ENCODE peak calls at places on chromosome 22, in four cellular contexts. F is mesendoderm, I is H1, E is IMR-90. G is an unnamed sample.
A peak's percentile ranks its signal among the peaks of the same experiment; 100 is the strongest.

GRCh38 chr22:42560781-42561180 is 7.0 kb downstream of the SERHL2 start:
- DNase-seq in E (no peak), I (no peak), F (peak; percentile 77), G (peak; percentile 68)

GRCh38 chr22:42959472-42960145 is 55.3 kb downstream of the PACSIN2 start:
- DNase-seq in F (peak; percentile 84), E (peak; percentile 88), I (no peak), G (no peak)

GRCh38 chr22:31929126-31929928 is 15.0 kb upstream of the YWHAH start:
- DNase-seq in I (no peak), F (no peak), E (peak; percentile 51), G (no peak)

GRCh38 chr22:27863556-27863955 is 55.5 kb downstream of the PITPNB start:
- DNase-seq in I (no peak), F (no peak), E (no peak), G (no peak)

GRCh38 chr22:42635531-42635930 is 4.9 kb downstream of the ATP5MGL start:
- DNase-seq in F (no peak), I (no peak), E (peak; percentile 90), G (no peak)

GRCh38 chr22:23053051-23053707 is 17.1 kb upstream of the GNAZ start:
- DNase-seq in I (peak; percentile 32), E (no peak), F (no peak), G (peak; percentile 23)

GRCh38 chr22:19150482-19151328 is 613 bp upstream of the GSC2 start:
- DNase-seq in E (no peak), I (peak; percentile 58), F (no peak), G (no peak)

GRCh38 chr22:19611590-19611989 is 87.4 kb upstream of the CLDN5 start:
- DNase-seq in E (no peak), I (no peak), F (no peak), G (no peak)

GRCh38 chr22:41565403-41566054 is 4.7 kb downstream of the CSDC2 start:
- DNase-seq in E (peak; percentile 89), F (peak; percentile 83), I (no peak), G (peak; percentile 50)

GRCh38 chr22:37462983-37463382 is 23.2 kb downstream of the MFNG start:
- DNase-seq in F (peak; percentile 74), I (peak; percentile 81), E (peak; percentile 49), G (peak; percentile 72)

GRCh38 chr22:41308544-41308947 is 7.2 kb downstream of the ZC3H7B start:
- DNase-seq in F (no peak), I (no peak), E (no peak), G (no peak)

GRCh38 chr22:44497218-44497903 is 672 bp downstream of the RTL6 start:
- DNase-seq in F (peak; percentile 5), E (peak; percentile 34), I (peak; percentile 54), G (no peak)

GRCh38 chr22:49760280-49760629 is 67.4 kb downstream of the BRD1 start:
- DNase-seq in I (no peak), F (no peak), E (no peak), G (no peak)
- H3K56ac ChIP-seq in I (no peak overlapping the region), F (no peak overlapping the region), E (no peak overlapping the region), G (no peak overlapping the region)

GRCh38 chr22:30423959-30424380 is 1.6 kb upstream of the MTFP1 start:
- DNase-seq in E (peak; percentile 100), F (peak; percentile 100), I (peak; percentile 94), G (peak; percentile 99)
- H3K23ac ChIP-seq in E (no peak overlapping the region), F (no peak overlapping the region), I (no peak overlapping the region), G (no peak overlapping the region)

GRCh38 chr22:35376728-35377472 is 4.0 kb upstream of the HMOX1 start:
- DNase-seq in E (peak; percentile 99), F (peak; percentile 100), I (peak; percentile 87), G (peak; percentile 98)
- H3K9ac ChIP-seq in E (peak overlapping the region; percentile 70), F (peak overlapping the region; percentile 63), I (peak overlapping the region; percentile 60), G (peak overlapping the region; percentile 32)

DNA sequence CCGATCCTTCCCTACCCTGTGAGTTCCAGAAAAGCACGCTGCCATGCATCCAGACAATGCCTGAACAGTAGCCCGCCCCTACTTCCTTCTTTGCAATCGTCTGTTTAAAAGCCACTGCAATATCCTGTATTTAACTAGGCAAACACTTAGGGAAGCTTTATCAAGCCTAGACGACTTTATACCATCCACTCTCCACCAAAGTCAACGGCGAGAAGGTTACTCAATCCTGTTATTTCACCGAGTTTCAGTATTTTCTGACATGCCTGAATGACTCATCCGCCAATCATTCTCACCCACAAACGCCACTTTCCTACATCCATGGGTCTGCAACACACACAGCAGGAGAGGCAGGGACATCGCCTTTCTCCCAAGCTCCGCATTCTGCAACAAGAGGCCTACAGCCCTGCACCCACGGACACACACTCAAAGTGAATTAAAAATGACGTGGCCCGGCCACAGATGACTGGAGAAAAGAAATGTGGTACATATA is 9.3 kb downstream of the CELSR1 start:
- DNase-seq in F (peak; percentile 77), I (no peak), E (peak; percentile 64), G (no peak)
- H3K56ac ChIP-seq in F (no peak overlapping the region), I (no peak overlapping the region), E (no peak overlapping the region), G (no peak overlapping the region)

DNA sequence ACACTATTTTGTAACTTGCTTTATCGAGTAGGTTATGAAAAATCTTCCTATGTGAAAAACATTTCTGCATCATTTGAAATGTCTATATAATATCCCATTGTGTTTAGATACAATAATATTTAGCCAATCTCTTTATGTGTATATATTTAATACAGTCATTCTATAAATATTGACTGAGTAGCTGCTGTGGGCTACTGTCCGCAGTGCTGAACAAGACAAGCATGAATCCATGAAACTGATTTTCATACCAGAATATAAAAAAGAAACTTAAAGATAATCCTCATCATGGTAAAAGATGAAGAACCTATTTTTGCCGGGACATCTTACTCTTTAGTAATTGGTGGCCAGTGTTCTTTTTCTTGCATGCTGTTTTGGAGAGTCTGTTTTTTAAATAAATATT is 3.6 kb downstream of the PPARA start:
- DNase-seq in F (no peak), I (no peak), E (no peak), G (no peak)
- H3K23ac ChIP-seq in F (no peak overlapping the region), I (no peak overlapping the region), E (no peak overlapping the region), G (no peak overlapping the region)

GRCh38 chr22:21448627-21449416 is 18.4 kb upstream of the TMEM191C start:
- DNase-seq in I (no peak), E (no peak), F (no peak), G (peak; percentile 18)
- H3K9ac ChIP-seq in I (no peak overlapping the region), E (no peak overlapping the region), F (no peak overlapping the region), G (no peak overlapping the region)

DNA sequence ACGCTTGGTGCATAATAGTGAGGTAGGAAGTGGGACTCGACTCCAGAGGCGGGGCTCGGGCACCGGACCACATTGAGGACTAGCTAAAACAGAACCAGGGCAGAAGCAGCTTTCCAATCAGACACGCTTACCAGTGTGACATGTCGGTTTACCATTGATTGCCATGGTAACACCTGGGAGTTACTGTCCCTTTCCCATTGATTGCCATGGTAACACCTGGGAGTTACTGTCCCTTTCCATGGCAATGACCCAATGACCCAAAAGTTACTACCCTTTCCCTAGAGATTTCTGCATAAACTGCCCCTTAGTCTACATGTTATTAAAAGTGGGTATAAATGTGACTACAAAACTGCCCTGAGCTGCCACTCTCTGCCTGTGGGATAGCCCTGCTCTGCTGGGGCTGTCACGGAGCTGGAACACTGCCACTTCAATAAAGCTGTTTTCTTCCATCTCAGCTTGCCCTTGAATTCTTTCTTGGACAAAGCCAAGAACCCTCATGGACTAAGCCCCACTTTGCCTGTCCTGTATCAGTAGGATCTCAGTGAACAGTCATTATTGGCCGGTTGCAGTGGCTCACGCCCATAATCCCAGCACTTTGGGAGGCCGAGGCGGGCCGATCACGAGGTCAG is 77.4 kb upstream of the CRYBB3 start:
- DNase-seq in E (no peak), I (no peak), F (peak; percentile 53), G (no peak)
- H3K56ac ChIP-seq in E (no peak overlapping the region), I (no peak overlapping the region), F (no peak overlapping the region), G (no peak overlapping the region)